ENCODE peak calls at places on chromosomes 12 and 14, in four cellular contexts. G is sigmoid colon, Q is heart right ventricle, Y is myocyte. E is an unnamed sample.

GRCh38 chr12:85644508-85644907 is 191.7 kb downstream of the RASSF9 start:
- DNase-seq in G (no peak), Q (no peak), Y (no peak), E (no peak)

GRCh38 chr12:66302827-66303169 is 505 bp downstream of the HELB start:
- DNase-seq in G (no peak), Y (no peak), Q (no peak), E (no peak)

GRCh38 chr12:85568395-85569103 is 267.7 kb downstream of the RASSF9 start:
- DNase-seq in Y (peak; percentile 12), G (no peak), Q (no peak), E (no peak)

GRCh38 chr12:57216014-57216891 is at the start of gene NXPH4:
- DNase-seq in Q (peak; percentile 57), G (no peak), Y (peak; percentile 26), E (no peak)

GRCh38 chr14:34113051-34113511 is 162.2 kb upstream of the EGLN3 start:
- DNase-seq in Q (no peak), Y (no peak), G (no peak), E (peak; percentile 41)

GRCh38 chr14:75283162-75283883 is 4.7 kb downstream of the FOS start:
- DNase-seq in Q (no peak), Y (peak; percentile 24), G (peak; percentile 82), E (no peak)

GRCh38 chr12:123102781-123103503 is 47.9 kb downstream of the PITPNM2 start:
- DNase-seq in Q (no peak), G (no peak), Y (no peak), E (no peak)

GRCh38 chr12:43255642-43256041 is 296.4 kb downstream of the ADAMTS20 start:
- DNase-seq in G (no peak), Y (peak; percentile 73), Q (no peak), E (no peak)

GRCh38 chr12:79086546-79086945 is 222.0 kb downstream of the SYT1 start:
- DNase-seq in Y (no peak), Q (no peak), G (no peak), E (no peak)

GRCh38 chr14:70642313-70643235 is 858 bp downstream of the TTC9 start:
- DNase-seq in Y (peak; percentile 31), G (no peak), Q (no peak), E (no peak)

GRCh38 chr14:97210202-97210601 is 413.0 kb downstream of the VRK1 start:
- DNase-seq in Y (no peak), G (no peak), Q (no peak), E (no peak)

GRCh38 chr14:90168425-90169105 is 87.8 kb upstream of the PSMC1 start:
- DNase-seq in Y (no peak), Q (no peak), G (no peak), E (no peak)

GRCh38 chr14:85402546-85403162 is 127.3 kb upstream of the FLRT2 start:
- DNase-seq in Y (no peak), Q (no peak), G (no peak), E (no peak)

GRCh38 chr12:108253540-108253939 is 85.6 kb downstream of the CMKLR1 start:
- DNase-seq in G (no peak), Q (no peak), Y (no peak), E (no peak)

GRCh38 chr14:94377866-94378470 is 10.4 kb downstream of the SERPINA1 start:
- DNase-seq in Y (no peak), Q (no peak), G (peak; percentile 36), E (no peak)

GRCh38 chr12:6460751-6461371 is 9.0 kb downstream of the TAPBPL start:
- DNase-seq in G (no peak), Y (no peak), Q (no peak), E (no peak)

GRCh38 chr12:402127-402456 is 648 bp downstream of the CCDC77 start:
- DNase-seq in Y (peak; percentile 30), G (no peak), Q (no peak), E (no peak)

GRCh38 chr12:18297883-18298282 is 36.6 kb downstream of the PIK3C2G start:
- DNase-seq in Y (no peak), Q (no peak), G (no peak), E (no peak)

GRCh38 chr14:61503167-61503801 is 181.9 kb downstream of the PRKCH start:
- DNase-seq in Y (no peak), Q (no peak), G (no peak), E (no peak)

GRCh38 chr14:67413806-67414769 is 2.1 kb upstream of the PLEK2 start:
- DNase-seq in Q (no peak), Y (peak; percentile 66), G (peak; percentile 41), E (no peak)

GRCh38 chr14:90409209-90409730 is 12.4 kb downstream of the CALM1 start:
- DNase-seq in Q (no peak), Y (peak; percentile 86), G (peak; percentile 94), E (peak; percentile 92)

GRCh38 chr14:38078393-38078792 is 129.3 kb upstream of the SSTR1 start:
- DNase-seq in Y (no peak), G (no peak), Q (no peak), E (no peak)

GRCh38 chr14:55957950-55958349 is 160.3 kb upstream of the PELI2 start:
- DNase-seq in G (no peak), Q (no peak), Y (no peak), E (no peak)

GRCh38 chr14:34843011-34843554 is 32.1 kb downstream of the BAZ1A start:
- DNase-seq in Q (no peak), Y (peak; percentile 55), G (no peak), E (peak; percentile 51)

GRCh38 chr12:109461846-109462766 is 15.0 kb downstream of the KCTD10 start:
- DNase-seq in G (peak; percentile 96), Q (peak; percentile 85), Y (peak; percentile 94), E (peak; percentile 94)